ENCODE peak calls at places on chromosomes 7 and 10, in six cellular contexts. Z is stimulated activated effector memory CD8-positive, alpha-beta T cell treated with anti-CD3 and anti-CD28 coated beads, Interleukin-12 subunit alpha, Interleukin-12 subunit beta, amount 100 ng/mL, for 72 hours; M is activated naive CD4-positive, alpha-beta T cell treated with anti-CD3 and anti-CD28 coated beads, Interleukin-2, amount 50 U/mL, for 72 hours; G is GM23338; Q is gastroesophageal sphincter; R is CD4-positive, alpha-beta T cell. E is an unnamed sample.

GRCh38 chr10:17851611-17852010 is 42.5 kb downstream of the MRC1 start:
- ATAC-seq in R (no peak), Z (no peak), M (no peak), Q (no peak), G (peak), E (no peak)

GRCh38 chr10:62377966-62378365 is 3.8 kb downstream of the ZNF365 start:
- ATAC-seq in M (no peak), G (no peak), Q (no peak), Z (no peak), R (no peak), E (no peak)

GRCh38 chr10:1406172-1406975 is 331.0 kb downstream of the ADARB2 start:
- ATAC-seq in Q (no peak), M (no peak), R (no peak), Z (no peak), G (no peak), E (no peak)

GRCh38 chr7:29255199-29255838 is 60.7 kb downstream of the CHN2 start:
- ATAC-seq in Q (no peak), G (no peak), R (no peak), Z (no peak), M (no peak), E (peak)

GRCh38 chr7:156836443-156836842 is 56.5 kb downstream of the LMBR1 start:
- ATAC-seq in Z (no peak), R (no peak), M (no peak), Q (no peak), G (no peak), E (no peak)

GRCh38 chr7:601573-602340 is 82.1 kb upstream of the PDGFA start:
- ATAC-seq in Q (peak), G (no peak), Z (peak), R (peak), M (peak), E (peak)

GRCh38 chr10:21519981-21520436 is 5.5 kb downstream of the SKIDA1 start:
- ATAC-seq in M (peak), R (no peak), Z (peak), G (no peak), Q (no peak), E (no peak)

GRCh38 chr10:12081879-12082560 is 13.3 kb downstream of the DHTKD1 start:
- ATAC-seq in G (no peak), Q (no peak), Z (no peak), R (no peak), M (no peak), E (no peak)

E was measured in stimulated activated memory B cell treated with anti-CD40 and anti-IgM and Interleukin-4, amounts not matched to agents 10 μg/mL and 1 μg/mL and 100 μg/mL, for 72 hours.